ENCODE peak calls at places on chromosomes 7 and 10, in four cellular contexts. O is B cell, T is endothelial cell, U is foreskin fibroblast. Q is an unnamed sample.

GRCh38 chr10:28280652-28281051 is 22.2 kb downstream of the MPP7 start:
- DNase-seq in O (no peak), U (peak; percentile 2), T (no peak), Q (no peak)

GRCh38 chr10:6033954-6034353 is 28.2 kb downstream of the IL2RA start:
- DNase-seq in T (no peak), U (no peak), O (no peak), Q (no peak)

GRCh38 chr10:31142026-31142425 is 110.4 kb upstream of the ZNF438 start:
- DNase-seq in U (peak; percentile 89), O (no peak), T (no peak), Q (no peak)

GRCh38 chr7:74355091-74355490 is 65.9 kb downstream of the CLIP2 start:
- DNase-seq in U (peak; percentile 79), T (no peak), O (no peak), Q (no peak)

GRCh38 chr7:148337566-148337965 is 253.0 kb upstream of the C7orf33 start:
- DNase-seq in U (no peak), O (no peak), T (no peak), Q (no peak)

GRCh38 chr7:144437370-144438191 is 34.1 kb upstream of the NOBOX start:
- DNase-seq in U (peak; percentile 7), O (peak; percentile 11), T (peak; percentile 64), Q (peak; percentile 60)

GRCh38 chr7:1953199-1954190 is 279.2 kb downstream of the MAD1L1 start:
- DNase-seq in T (no peak), O (no peak), U (no peak), Q (no peak)

GRCh38 chr7:82017334-82017943 is 247.6 kb upstream of the HGF start:
- DNase-seq in U (peak; percentile 25), O (no peak), T (no peak), Q (no peak)

GRCh38 chr7:131630427-131630826 is 74.0 kb upstream of the PODXL start:
- DNase-seq in T (no peak), U (no peak), O (no peak), Q (no peak)

GRCh38 chr10:63083904-63084689 is 49.0 kb upstream of the NRBF2 start:
- DNase-seq in T (peak; percentile 23), O (peak; percentile 51), U (peak; percentile 57), Q (peak; percentile 54)
- TF ChIP-seq CTCF in T (peak; percentile 73), O (peak; percentile 82), U (peak; percentile 55), Q (peak; percentile 86)

GRCh38 chr7:139264220-139264619 is 33.2 kb downstream of the UBN2 start:
- DNase-seq in T (no peak), O (no peak), U (no peak), Q (no peak)
- TF ChIP-seq CTCF in T (no peak), O (no peak), U (no peak), Q (no peak)

GRCh38 chr7:77461842-77462241 is 45.7 kb upstream of the GSAP start:
- DNase-seq in T (no peak), O (no peak), U (no peak), Q (no peak)

GRCh38 chr7:77464589-77464988 is 48.4 kb upstream of the GSAP start:
- DNase-seq in T (no peak), O (no peak), U (no peak), Q (no peak)

GRCh38 chr7:77466455-77466854 is 50.3 kb upstream of the GSAP start:
- DNase-seq in O (no peak), T (no peak), U (no peak), Q (no peak)

GRCh38 chr7:77469927-77470326 is 53.8 kb upstream of the GSAP start:
- DNase-seq in O (no peak), T (no peak), U (no peak), Q (no peak)

DNA sequence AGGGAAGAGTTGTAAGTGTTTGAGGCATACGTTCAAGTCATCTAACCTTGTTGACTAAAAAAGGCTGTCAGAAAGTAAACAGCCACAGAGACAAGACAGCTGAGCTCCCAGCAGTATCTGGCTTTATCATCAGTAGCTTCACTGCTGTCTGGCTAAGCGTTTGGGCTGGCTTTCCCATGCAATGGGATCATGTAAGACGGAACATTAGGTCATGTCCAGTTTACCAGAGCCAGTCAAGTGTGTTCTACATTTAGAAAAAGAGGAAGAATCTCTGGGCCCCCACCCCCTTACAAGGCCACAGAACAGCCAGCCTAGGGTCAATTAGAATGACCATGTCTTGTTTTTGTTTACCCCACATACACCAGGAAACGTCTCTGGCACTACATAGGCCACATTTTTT is 51.3 kb upstream of the GSAP start:
- DNase-seq in O (no peak), T (no peak), U (no peak), Q (no peak)
- TF ChIP-seq CTCF in O (no peak), T (no peak), U (no peak), Q (no peak)

DNA sequence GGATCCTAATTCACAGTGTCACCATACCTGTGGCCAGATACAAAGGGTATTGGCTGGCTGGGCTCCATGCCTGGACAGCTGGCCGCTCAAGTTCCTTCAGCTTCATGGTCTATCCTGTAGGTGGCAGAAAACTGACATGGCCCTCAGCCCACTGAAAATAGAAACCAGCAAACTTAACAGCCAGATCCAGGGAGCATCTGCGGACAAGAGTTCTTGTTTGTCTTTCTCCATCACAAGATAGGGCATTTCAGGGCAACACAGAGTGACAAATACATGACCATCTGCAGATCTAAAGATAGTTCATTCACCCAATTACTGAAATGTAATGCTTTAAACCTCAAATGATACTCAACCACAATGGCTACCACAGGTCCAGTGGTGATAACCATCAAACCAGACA is 2.8 kb downstream of the SEC31B start:
- DNase-seq in O (no peak), U (no peak), T (no peak), Q (no peak)
- TF ChIP-seq CTCF in O (no peak), U (no peak), T (no peak), Q (no peak)

GRCh38 chr7:94908204-94909022 is 1.0 kb downstream of the PPP1R9A start:
- DNase-seq in O (peak; percentile 27), U (peak; percentile 9), T (peak; percentile 42), Q (peak; percentile 67)

GRCh38 chr7:94906035-94906796 is 1.2 kb upstream of the PPP1R9A start:
- DNase-seq in U (no peak), O (no peak), T (no peak), Q (peak; percentile 34)

GRCh38 chr7:94907026-94907419 is 371 bp upstream of the PPP1R9A start:
- DNase-seq in T (no peak), O (no peak), U (no peak), Q (no peak)

GRCh38 chr7:94909023-94909466 is 1.7 kb downstream of the PPP1R9A start:
- DNase-seq in T (no peak), U (no peak), O (no peak), Q (no peak)

GRCh38 chr7:94907420-94908203 is at the start of gene PPP1R9A:
- DNase-seq in T (peak; percentile 50), O (peak; percentile 69), U (peak; percentile 3), Q (peak; percentile 82)
- TF ChIP-seq CTCF in T (no peak), O (no peak), U (peak; percentile 18), Q (peak; percentile 68)

DNA sequence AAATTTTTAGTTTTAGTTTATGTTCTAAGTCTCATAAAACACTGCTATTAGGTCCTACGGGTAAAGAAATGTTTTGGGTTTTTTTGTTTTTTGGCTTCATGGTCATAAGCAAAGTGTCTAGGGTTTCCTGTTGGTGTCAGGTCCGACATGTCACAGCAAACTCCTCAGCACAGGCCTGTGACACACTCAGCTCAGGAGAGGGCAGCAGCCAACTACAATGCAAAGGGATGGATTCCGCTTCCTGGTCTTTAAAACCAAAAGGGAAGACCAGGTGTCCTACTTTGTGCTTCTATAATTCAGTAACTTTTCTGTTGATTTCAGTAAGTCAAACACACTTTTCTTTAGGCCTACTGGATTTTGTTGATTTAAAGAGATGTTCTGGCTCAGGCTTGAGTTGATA is 83.8 kb upstream of the MACROH2A2 start:
- DNase-seq in U (no peak), O (no peak), T (no peak), Q (peak; percentile 65)
- TF ChIP-seq CTCF in U (peak; percentile 15), O (no peak), T (no peak), Q (peak; percentile 32)

GRCh38 chr10:87861566-87861952 is 1.8 kb downstream of the KLLN start:
- DNase-seq in U (peak; percentile 90), T (peak; percentile 46), O (peak; percentile 21), Q (peak; percentile 82)
- TF ChIP-seq CTCF in U (no peak), T (no peak), O (no peak), Q (peak; percentile 23)

DNA sequence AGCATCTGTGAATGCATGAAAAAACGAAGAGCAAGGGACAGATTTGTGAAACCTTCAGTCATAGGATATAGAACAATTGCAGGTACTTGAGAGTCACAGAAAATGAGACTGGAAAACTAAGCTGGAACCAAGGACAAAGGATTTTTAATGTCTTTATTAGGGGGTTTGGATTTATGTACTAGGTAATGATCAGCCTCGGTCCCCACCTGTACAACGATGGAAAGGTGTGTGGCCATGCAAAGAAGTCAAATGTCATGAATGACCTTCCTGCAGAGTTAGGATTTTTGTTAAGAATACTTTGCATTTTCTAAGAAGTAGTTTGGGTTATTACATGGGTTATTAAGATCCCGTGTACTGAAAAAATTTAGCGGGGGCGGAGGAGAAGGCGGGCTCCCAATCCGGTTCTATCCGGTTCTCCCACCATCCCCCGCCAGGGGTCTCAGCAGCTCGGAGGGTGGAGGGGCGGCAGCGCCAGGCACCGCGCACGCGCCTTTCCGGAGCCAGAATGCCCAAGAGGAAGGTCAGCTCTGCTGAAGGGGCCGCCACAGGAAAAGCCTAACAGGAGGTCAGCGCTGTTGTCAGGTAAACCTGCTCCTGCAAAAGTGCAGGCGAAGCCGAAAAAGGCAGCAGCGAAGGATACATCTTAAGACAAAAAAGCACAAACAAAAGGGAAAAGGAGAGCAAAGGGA is 327.5 kb upstream of the PLXDC2 start:
- DNase-seq in O (no peak), U (no peak), T (peak; percentile 71), Q (no peak)
- TF ChIP-seq CTCF in O (no peak), U (no peak), T (no peak), Q (no peak)

GRCh38 chr7:28299556-28299955 is 112.8 kb upstream of the CREB5 start:
- DNase-seq in O (no peak), T (no peak), U (no peak), Q (no peak)

GRCh38 chr7:28296571-28297483 is 115.5 kb upstream of the CREB5 start:
- DNase-seq in U (no peak), O (no peak), T (peak; percentile 67), Q (no peak)

GRCh38 chr7:28300488-28300887 is 111.8 kb upstream of the CREB5 start:
- DNase-seq in U (no peak), T (no peak), O (no peak), Q (no peak)

GRCh38 chr7:28297821-28298439 is 114.4 kb upstream of the CREB5 start:
- DNase-seq in O (peak; percentile 35), T (no peak), U (no peak), Q (no peak)

GRCh38 chr7:28298870-28299484 is 113.3 kb upstream of the CREB5 start:
- DNase-seq in T (peak; percentile 52), O (no peak), U (peak; percentile 53), Q (peak; percentile 70)
- TF ChIP-seq CTCF in T (no peak), O (no peak), U (peak; percentile 44), Q (peak; percentile 79)

DNA sequence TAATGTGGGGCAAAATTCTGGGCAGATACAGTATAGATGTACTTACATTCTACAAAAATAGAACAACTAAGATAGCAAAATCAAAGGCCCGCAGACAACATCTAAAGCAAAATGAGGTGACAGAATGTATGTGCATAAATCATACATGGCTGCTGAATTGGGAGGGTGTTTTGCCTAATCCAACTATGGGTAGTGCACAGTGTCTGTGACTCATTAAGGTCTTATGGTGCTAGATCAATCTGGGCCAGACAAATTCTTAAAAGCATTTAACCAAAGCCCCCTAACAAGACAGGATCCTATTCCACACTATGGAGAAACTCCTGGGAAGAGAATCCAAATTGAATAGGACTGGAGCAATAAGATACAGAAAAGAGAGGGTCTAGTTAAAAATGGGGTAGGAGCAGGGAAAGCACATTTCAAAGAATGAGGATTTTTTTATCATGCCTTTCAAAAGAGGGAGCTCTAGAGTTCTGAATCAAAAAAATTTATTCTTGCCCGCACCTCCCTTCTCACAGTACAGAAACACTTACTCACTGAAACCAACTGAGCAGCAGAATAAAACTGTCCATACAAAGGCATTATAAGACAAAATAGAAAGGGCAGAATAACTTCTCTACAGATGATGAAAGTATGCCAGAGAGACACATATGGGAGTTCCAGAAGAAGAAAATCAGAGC is 181.3 kb downstream of the RNLS start:
- DNase-seq in U (peak; percentile 21), O (no peak), T (no peak), Q (no peak)
- TF ChIP-seq CTCF in U (peak; percentile 34), O (no peak), T (no peak), Q (peak; percentile 14)

Q was measured in Caco-2.